ENCODE peak calls at places on chromosomes 1 and 21, in five cellular contexts. K is right cardiac atrium, G is epithelial cell of esophagus, J is SK-N-SH, Z is kidney epithelial cell. Q is an unnamed sample.

GRCh38 chr1:44701141-44701573 is 26.6 kb downstream of the ARMH1 start:
- DNase-seq in K (no peak), G (peak), J (no peak), Z (no peak), Q (no peak)

GRCh38 chr1:239841635-239842034 is 250.0 kb upstream of the FMN2 start:
- DNase-seq in K (no peak), G (no peak), J (no peak), Z (no peak), Q (no peak)

GRCh38 chr1:79667848-79668696 is 661.5 kb upstream of the ADGRL4 start:
- DNase-seq in K (no peak), G (peak), J (no peak), Z (no peak), Q (no peak)

GRCh38 chr1:246587606-246588005 is 21.4 kb downstream of the CNST start:
- DNase-seq in K (no peak), G (peak), J (no peak), Z (no peak), Q (no peak)

GRCh38 chr1:156436319-156437043 is 64.1 kb downstream of the MEF2D start:
- DNase-seq in K (no peak), G (no peak), J (no peak), Z (no peak), Q (no peak)

GRCh38 chr1:65509912-65510680 is 89.6 kb downstream of the LEPR start:
- DNase-seq in K (no peak), G (no peak), J (no peak), Z (no peak), Q (no peak)

GRCh38 chr1:209805341-209805781 is 581 bp downstream of the IRF6 start:
- DNase-seq in K (peak), G (no peak), J (no peak), Z (no peak), Q (no peak)

GRCh38 chr1:229514578-229515275 is 6.6 kb upstream of the NUP133 start:
- DNase-seq in K (peak), G (peak), J (peak), Z (peak), Q (peak)

GRCh38 chr1:91693542-91693941 is 192.4 kb downstream of the TGFBR3 start:
- DNase-seq in K (peak), G (no peak), J (no peak), Z (no peak), Q (no peak)

GRCh38 chr1:42963378-42964005 is 4.8 kb upstream of the SLC2A1 start:
- DNase-seq in K (no peak), G (peak), J (no peak), Z (no peak), Q (peak)

GRCh38 chr1:65062339-65062738 is 85.7 kb upstream of the AK4 start:
- DNase-seq in K (no peak), G (no peak), J (no peak), Z (no peak), Q (no peak)

GRCh38 chr1:244239261-244239770 is 188.2 kb downstream of the ZBTB18 start:
- DNase-seq in K (no peak), G (peak), J (no peak), Z (no peak), Q (no peak)

GRCh38 chr1:182101415-182102041 is 40.0 kb upstream of the ZNF648 start:
- DNase-seq in K (no peak), G (peak), J (no peak), Z (no peak), Q (no peak)

GRCh38 chr1:206738370-206739366 is 31.9 kb upstream of the IL19 start:
- DNase-seq in K (no peak), G (peak), J (no peak), Z (no peak), Q (no peak)

GRCh38 chr1:230002164-230002803 is 64.8 kb upstream of the GALNT2 start:
- DNase-seq in K (peak), G (no peak), J (no peak), Z (no peak), Q (no peak)

GRCh38 chr21:39700318-39700717 is 44.7 kb upstream of the IGSF5 start:
- DNase-seq in K (no peak), G (no peak), J (no peak), Z (no peak), Q (no peak)

GRCh38 chr1:222955964-222956363 is 141.1 kb downstream of the DISP1 start:
- DNase-seq in K (no peak), G (no peak), J (no peak), Z (no peak), Q (no peak)

GRCh38 chr1:1318131-1318652 is 6.3 kb downstream of the INTS11 start:
- DNase-seq in K (peak), G (peak), J (no peak), Z (peak), Q (peak)

GRCh38 chr1:101388904-101389546 is 152.2 kb downstream of the S1PR1 start:
- DNase-seq in K (no peak), G (no peak), J (no peak), Z (peak), Q (no peak)

GRCh38 chr1:245198755-245199516 is 44.2 kb downstream of the KIF26B start:
- DNase-seq in K (no peak), G (no peak), J (no peak), Z (no peak), Q (no peak)

GRCh38 chr1:3390291-3390690 is 64.2 kb upstream of the ARHGEF16 start:
- DNase-seq in K (peak), G (no peak), J (no peak), Z (no peak), Q (no peak)

GRCh38 chr1:181117648-181118449 is 29.3 kb downstream of the IER5 start:
- DNase-seq in K (peak), G (peak), J (peak), Z (no peak), Q (no peak)

GRCh38 chr1:183982172-183982963 is 55.2 kb downstream of the COLGALT2 start:
- DNase-seq in K (no peak), G (no peak), J (no peak), Z (no peak), Q (no peak)

GRCh38 chr21:31310750-31311149 is 33.3 kb downstream of the TIAM1 start:
- DNase-seq in K (no peak), G (peak), J (no peak), Z (no peak), Q (no peak)

GRCh38 chr1:117268926-117269378 is 58.2 kb upstream of the VTCN1 start:
- DNase-seq in K (no peak), G (peak), J (peak), Z (peak), Q (no peak)

GRCh38 chr1:215569987-215570824 is 3.1 kb downstream of the KCTD3 start:
- DNase-seq in K (no peak), G (no peak), J (peak), Z (no peak), Q (no peak)

GRCh38 chr1:205279986-205280385 is 41.6 kb downstream of the NUAK2 start:
- DNase-seq in K (no peak), G (peak), J (no peak), Z (no peak), Q (no peak)

GRCh38 chr1:119139393-119139792 is 1.1 kb downstream of the WARS2 start:
- DNase-seq in K (no peak), G (no peak), J (no peak), Z (no peak), Q (no peak)

GRCh38 chr21:33682992-33683627 is 40.8 kb downstream of the ITSN1 start:
- DNase-seq in K (no peak), G (peak), J (no peak), Z (peak), Q (peak)

GRCh38 chr1:181033128-181033798 is 520 bp upstream of the MR1 start:
- DNase-seq in K (no peak), G (peak), J (no peak), Z (no peak), Q (no peak)

GRCh38 chr1:89503690-89504089 is 20.9 kb upstream of the LRRC8B start:
- DNase-seq in K (no peak), G (no peak), J (no peak), Z (no peak), Q (no peak)

GRCh38 chr1:216542741-216543140 is 119.5 kb upstream of the USH2A start:
- DNase-seq in K (no peak), G (no peak), J (no peak), Z (no peak), Q (no peak)

GRCh38 chr1:28208818-28209441 is 23.9 kb downstream of the DNAJC8 start:
- DNase-seq in K (peak), G (peak), J (peak), Z (peak), Q (peak)

GRCh38 chr1:244435562-244436205 is 16.0 kb downstream of the ADSS2 start:
- DNase-seq in K (no peak), G (peak), J (no peak), Z (no peak), Q (no peak)

GRCh38 chr1:28512058-28512611 is 6.3 kb downstream of the RCC1 start:
- DNase-seq in K (no peak), G (no peak), J (no peak), Z (no peak), Q (no peak)

GRCh38 chr1:78143152-78143551 is 97.4 kb downstream of the GIPC2 start:
- DNase-seq in K (no peak), G (no peak), J (no peak), Z (no peak), Q (no peak)
- H3K4me3 ChIP-seq in K (no peak), G (no peak), J (no peak), Z (no peak), Q (no peak)

DNA sequence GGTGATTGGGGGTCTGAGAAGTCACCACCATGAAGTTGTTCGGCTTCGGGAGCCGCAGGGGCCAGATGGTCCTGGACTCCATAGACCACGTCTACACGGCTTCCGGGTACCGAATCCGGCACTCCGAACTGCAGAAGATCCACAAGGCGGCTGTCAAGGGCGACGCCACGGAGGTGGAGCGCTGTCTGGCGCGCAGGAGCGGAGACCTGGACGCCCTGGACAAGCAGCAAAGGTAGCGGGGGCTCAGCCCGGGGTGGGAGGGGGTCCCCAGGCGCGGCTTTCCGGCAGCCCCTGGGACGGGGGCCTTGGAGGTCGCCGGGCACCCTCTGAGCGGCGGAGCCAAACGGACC is 146.5 kb downstream of the LIPI start:
- DNase-seq in K (peak), G (no peak), J (no peak), Z (no peak), Q (no peak)
- H3K4me3 ChIP-seq in K (peak), G (no peak), J (peak), Z (no peak), Q (no peak)

DNA sequence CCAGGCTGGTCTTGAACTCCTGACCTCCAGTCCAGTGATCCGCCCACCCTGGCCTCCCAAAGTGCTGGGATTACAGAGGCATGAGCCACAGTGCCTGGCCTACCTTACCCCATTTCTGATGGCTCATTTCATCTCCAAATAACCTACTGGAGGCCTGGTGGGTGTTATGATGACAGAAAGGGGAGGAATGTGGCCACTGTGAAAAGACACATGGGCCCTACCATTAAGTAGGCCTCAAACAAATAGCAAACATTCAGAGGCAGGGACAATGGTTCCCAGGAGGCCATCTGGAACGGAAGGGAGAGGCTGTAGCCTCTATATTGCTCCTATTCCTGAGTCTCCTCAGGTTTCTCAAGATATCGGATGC is 930 bp upstream of the FCRLA start:
- DNase-seq in K (no peak), G (peak), J (no peak), Z (no peak), Q (no peak)
- H3K4me3 ChIP-seq in K (no peak), G (no peak), J (no peak), Z (no peak), Q (no peak)

DNA sequence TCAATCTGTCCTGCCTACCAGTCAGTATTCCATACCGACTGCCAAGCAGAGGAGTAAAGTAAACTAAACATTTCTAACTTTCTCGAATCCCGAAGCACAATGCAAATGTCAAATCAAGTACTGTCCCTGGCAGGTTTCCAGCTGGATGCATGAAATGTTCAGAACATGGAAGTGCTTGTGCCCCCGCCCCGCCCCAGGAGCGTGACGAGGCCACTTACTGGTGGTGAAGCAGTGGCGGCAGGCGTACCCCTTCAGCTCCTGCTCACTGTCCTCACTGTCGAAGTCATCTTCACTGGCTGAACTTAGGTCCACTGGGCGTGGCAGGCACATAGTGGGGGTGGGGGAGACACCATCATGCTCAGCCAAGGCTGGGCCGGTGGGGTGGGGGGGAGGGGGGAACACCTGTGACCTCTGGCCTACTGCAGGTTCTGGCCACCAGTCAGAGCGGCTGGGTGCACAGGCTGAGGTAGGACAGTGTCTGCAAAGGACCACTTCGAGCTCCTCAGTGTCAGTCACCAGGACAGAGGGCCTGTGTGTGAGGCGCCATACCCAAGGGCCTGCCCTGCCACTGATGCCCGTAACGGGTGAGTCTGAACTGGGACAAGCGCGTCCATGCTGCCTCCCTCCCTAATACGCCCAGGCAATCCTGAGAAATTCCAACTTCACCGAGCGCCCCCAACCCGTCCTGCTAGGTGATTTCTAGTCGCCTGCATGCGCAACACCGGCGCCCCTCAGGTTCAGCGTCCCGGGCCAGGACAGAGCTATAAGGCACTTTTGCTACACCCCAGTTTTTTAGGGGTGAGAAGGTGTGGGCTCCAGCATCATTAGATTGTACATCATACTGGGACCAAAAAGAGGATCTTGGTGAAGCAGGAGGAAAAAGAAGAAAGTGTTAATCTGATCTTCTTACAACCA is 46.9 kb downstream of the SLC45A1 start:
- DNase-seq in K (peak), G (no peak), J (no peak), Z (no peak), Q (no peak)
- H3K4me3 ChIP-seq in K (no peak), G (no peak), J (no peak), Z (no peak), Q (no peak)

DNA sequence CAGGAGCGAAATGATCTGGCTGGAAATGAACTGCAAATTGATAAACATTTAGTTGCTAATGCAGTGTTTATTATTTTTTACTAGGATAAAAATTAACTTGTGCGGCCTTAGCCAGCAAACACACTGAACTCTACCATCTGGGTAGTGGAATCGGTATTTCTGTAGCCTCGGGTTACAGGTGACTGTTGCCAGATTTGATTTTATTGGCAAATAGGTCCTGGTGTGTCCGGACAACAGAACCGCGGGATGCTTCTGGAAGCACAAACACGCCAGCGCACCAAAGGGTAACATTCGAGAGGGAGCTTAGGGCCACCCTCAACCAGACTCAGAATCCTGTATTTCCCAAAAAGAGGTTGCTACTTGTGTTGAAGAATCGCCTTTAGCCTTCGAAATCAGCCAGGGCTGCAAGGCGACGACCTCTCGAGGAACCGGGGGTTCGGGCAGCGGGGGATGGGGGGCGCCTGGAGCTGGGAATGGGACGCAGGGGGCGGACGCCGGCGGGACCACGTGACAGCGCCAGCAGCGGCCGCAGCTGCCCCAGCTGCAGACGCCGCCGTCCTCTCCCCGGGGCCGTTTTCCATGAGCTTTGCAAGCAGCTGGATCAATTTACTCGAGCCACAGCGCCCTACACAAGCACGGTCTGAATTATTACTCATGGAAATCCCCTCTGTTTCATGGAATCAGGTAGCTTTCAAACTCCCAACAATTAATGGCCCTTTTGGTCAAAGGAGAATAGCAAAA is 158.8 kb downstream of the TOMM20 start:
- DNase-seq in K (peak), G (peak), J (peak), Z (no peak), Q (peak)
- H3K4me3 ChIP-seq in K (peak), G (no peak), J (peak), Z (no peak), Q (peak)

GRCh38 chr1:199272107-199272506 is 633.3 kb downstream of the PTPRC start:
- DNase-seq in K (no peak), G (peak), J (no peak), Z (peak), Q (peak)
- H3K4me3 ChIP-seq in K (no peak), G (no peak), J (no peak), Z (no peak), Q (no peak)

GRCh38 chr1:213987876-213988638 is at the start of gene PROX1:
- DNase-seq in K (peak), G (peak), J (peak), Z (peak), Q (peak)

GRCh38 chr1:213986020-213986924 is 1.5 kb upstream of the PROX1 start:
- DNase-seq in K (no peak), G (peak), J (no peak), Z (no peak), Q (no peak)

GRCh38 chr1:213988639-213989070 is 882 bp downstream of the PROX1 start:
- DNase-seq in K (peak), G (no peak), J (peak), Z (no peak), Q (no peak)

GRCh38 chr1:213986925-213987250 is 885 bp upstream of the PROX1 start:
- DNase-seq in K (no peak), G (no peak), J (no peak), Z (no peak), Q (no peak)

DNA sequence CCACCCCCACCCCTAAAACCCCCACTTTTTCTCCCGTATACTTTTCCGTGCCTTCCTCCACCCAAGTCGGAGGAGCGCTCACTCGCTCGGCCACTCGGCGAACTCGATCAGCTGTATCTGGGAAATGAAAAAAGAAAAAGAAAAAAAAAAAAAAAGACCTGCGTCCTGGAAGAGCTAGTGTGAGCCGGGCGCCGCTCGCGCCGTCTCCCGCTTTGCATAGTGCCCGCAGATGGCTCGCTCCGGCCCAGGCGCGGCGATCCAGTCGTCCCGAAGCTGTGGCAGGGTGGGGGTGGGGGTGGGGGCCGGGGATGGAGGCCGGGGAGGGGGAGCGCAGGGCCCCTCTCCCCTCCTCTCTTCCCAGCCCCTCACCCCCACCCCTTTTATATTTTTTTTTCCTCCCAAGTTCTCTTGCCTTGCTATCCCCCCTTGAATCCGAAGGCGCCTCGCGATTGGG is 324 bp upstream of the PROX1 start:
- DNase-seq in K (no peak), G (no peak), J (peak), Z (no peak), Q (no peak)
- H3K4me3 ChIP-seq in K (peak), G (peak), J (peak), Z (peak), Q (peak)

GRCh38 chr1:39213511-39214002 is 9.1 kb downstream of the MACF1 start:
- DNase-seq in K (no peak), G (peak), J (no peak), Z (no peak), Q (peak)
- H3K4me3 ChIP-seq in K (no peak), G (no peak), J (no peak), Z (no peak), Q (no peak)

Q was measured in BJ.